ENCODE peak calls at places on chromosomes 7 and 10, in four cellular contexts. K is A549, E is thoracic aorta, X is lower leg skin. D is an unnamed sample.

GRCh38 chr10:101285519-101286070 is 56.3 kb upstream of the LBX1 start:
- DNase-seq in X (no peak), E (no peak), K (no peak), D (no peak)

GRCh38 chr10:992523-993340 is 4.5 kb downstream of the GTPBP4 start:
- DNase-seq in E (no peak), K (no peak), X (no peak), D (no peak)

GRCh38 chr10:109988231-109988630 is 19.6 kb upstream of the ADD3 start:
- DNase-seq in K (no peak), X (no peak), E (no peak), D (no peak)

GRCh38 chr7:154841731-154842331 is 161.1 kb downstream of the PAXIP1 start:
- DNase-seq in X (no peak), E (no peak), K (no peak), D (no peak)

GRCh38 chr7:125406111-125406510 is 476.5 kb upstream of the POT1 start:
- DNase-seq in E (no peak), K (no peak), X (no peak), D (no peak)

GRCh38 chr10:85458274-85458673 is 908.3 kb downstream of the GRID1 start:
- DNase-seq in X (no peak), E (no peak), K (no peak), D (no peak)

GRCh38 chr7:22052221-22052639 is 106.5 kb upstream of the CDCA7L start:
- DNase-seq in K (no peak), E (no peak), X (no peak), D (peak; percentile 38)

GRCh38 chr7:132906193-132906829 is 175.6 kb downstream of the CHCHD3 start:
- DNase-seq in E (no peak), K (no peak), X (no peak), D (no peak)

GRCh38 chr10:76353124-76353851 is 921.9 kb downstream of the LRMDA start:
- DNase-seq in K (no peak), X (no peak), E (no peak), D (no peak)

GRCh38 chr10:16996530-16996964 is 133.1 kb downstream of the CUBN start:
- DNase-seq in K (no peak), X (no peak), E (no peak), D (no peak)

GRCh38 chr7:151351967-151352366 is 10.4 kb downstream of the NUB1 start:
- DNase-seq in X (no peak), K (no peak), E (no peak), D (no peak)

GRCh38 chr7:158258411-158259130 is 329.1 kb downstream of the PTPRN2 start:
- DNase-seq in E (no peak), X (no peak), K (no peak), D (no peak)

GRCh38 chr7:119925890-119926289 is 347.1 kb upstream of the KCND2 start:
- DNase-seq in K (no peak), E (no peak), X (no peak), D (no peak)

GRCh38 chr10:88848499-88848898 is 3.1 kb downstream of the ANKRD22 start:
- DNase-seq in K (peak; percentile 39), X (no peak), E (no peak), D (no peak)

GRCh38 chr10:132158810-132159209 is 27.9 kb upstream of the DPYSL4 start:
- DNase-seq in E (no peak), X (no peak), K (peak; percentile 52), D (no peak)

GRCh38 chr7:120402368-120402767 is 129.4 kb downstream of the KCND2 start:
- DNase-seq in X (no peak), K (no peak), E (no peak), D (no peak)

GRCh38 chr7:14020339-14020900 is 31.0 kb upstream of the ETV1 start:
- DNase-seq in E (no peak), X (no peak), K (no peak), D (no peak)

GRCh38 chr10:131891196-131891928 is 9.4 kb upstream of the PPP2R2D start:
- DNase-seq in E (no peak), K (peak; percentile 46), X (no peak), D (no peak)

GRCh38 chr10:85995791-85996190 is 370.8 kb downstream of the GRID1 start:
- DNase-seq in K (peak; percentile 42), E (no peak), X (no peak), D (no peak)

GRCh38 chr10:117663750-117664149 is 121.2 kb downstream of the EMX2 start:
- DNase-seq in E (no peak), K (peak; percentile 66), X (no peak), D (peak; percentile 95)

GRCh38 chr10:24383681-24384106 is 174.8 kb downstream of the KIAA1217 start:
- DNase-seq in E (peak; percentile 55), X (peak; percentile 95), K (peak; percentile 84), D (peak; percentile 95)

GRCh38 chr7:69845721-69846495 is 247.6 kb downstream of the AUTS2 start:
- DNase-seq in K (no peak), X (no peak), E (no peak), D (no peak)

GRCh38 chr10:102313221-102313896 is 68.0 kb downstream of the GBF1 start:
- DNase-seq in K (no peak), X (no peak), E (no peak), D (no peak)

GRCh38 chr7:75617634-75618234 is 121.0 kb downstream of the HIP1 start:
- DNase-seq in K (peak; percentile 38), E (peak; percentile 22), X (peak; percentile 91), D (no peak)

GRCh38 chr10:100327007-100327700 is 2.9 kb downstream of the PKD2L1 start:
- DNase-seq in E (no peak), K (no peak), X (no peak), D (no peak)

GRCh38 chr7:70542750-70543376 is 589.1 kb upstream of the GALNT17 start:
- DNase-seq in X (no peak), E (no peak), K (no peak), D (no peak)

GRCh38 chr7:44285561-44285960 is 39.8 kb downstream of the CAMK2B start:
- DNase-seq in E (no peak), X (no peak), K (no peak), D (no peak)

GRCh38 chr10:35136263-35136815 is 9.7 kb downstream of the CREM start:
- DNase-seq in K (no peak), E (no peak), X (no peak), D (no peak)
- H3K4me3 ChIP-seq in K (no peak overlapping the region), E (no peak overlapping the region), X (no peak overlapping the region), D (no peak overlapping the region)

GRCh38 chr7:149803551-149804074 is 30.2 kb upstream of the ZNF467 start:
- DNase-seq in X (no peak), K (no peak), E (no peak), D (no peak)
- TF ChIP-seq CTCF in X (no peak), K (no peak), E (no peak), D (no peak)

DNA sequence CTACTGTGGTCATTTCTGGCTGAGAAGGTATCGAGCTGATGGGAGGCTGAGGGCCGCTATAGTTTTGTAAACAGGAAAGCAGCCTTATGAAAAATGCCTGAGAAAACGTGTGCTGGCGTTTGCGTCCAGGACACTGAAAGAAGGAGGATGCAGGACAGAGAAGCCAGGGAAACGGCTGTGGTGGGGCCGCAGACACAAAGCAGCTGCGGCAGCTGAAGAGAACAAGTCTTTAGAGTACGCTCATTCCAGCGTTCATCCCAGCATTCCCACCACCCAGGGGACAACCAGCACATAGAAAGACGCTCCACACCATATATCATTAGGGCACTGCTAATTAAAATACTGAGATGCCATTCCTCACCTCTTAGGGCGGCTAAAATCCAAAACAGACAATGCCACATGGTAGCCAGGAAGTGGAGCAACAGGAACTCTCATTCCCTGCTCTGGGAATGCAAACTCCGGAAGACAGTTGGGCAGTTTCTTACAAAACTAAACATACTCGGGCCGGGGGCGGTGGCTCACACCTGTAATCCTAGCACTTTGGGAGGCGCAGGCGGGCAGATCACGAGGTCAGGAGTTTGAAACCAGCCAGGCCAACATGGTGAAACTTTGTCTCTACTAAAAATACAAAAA is 18.4 kb downstream of the GNA12 start:
- DNase-seq in X (no peak), K (no peak), E (no peak), D (no peak)
- H3K4me3 ChIP-seq in X (no peak overlapping the region), K (no peak overlapping the region), E (no peak overlapping the region), D (no peak overlapping the region)

DNA sequence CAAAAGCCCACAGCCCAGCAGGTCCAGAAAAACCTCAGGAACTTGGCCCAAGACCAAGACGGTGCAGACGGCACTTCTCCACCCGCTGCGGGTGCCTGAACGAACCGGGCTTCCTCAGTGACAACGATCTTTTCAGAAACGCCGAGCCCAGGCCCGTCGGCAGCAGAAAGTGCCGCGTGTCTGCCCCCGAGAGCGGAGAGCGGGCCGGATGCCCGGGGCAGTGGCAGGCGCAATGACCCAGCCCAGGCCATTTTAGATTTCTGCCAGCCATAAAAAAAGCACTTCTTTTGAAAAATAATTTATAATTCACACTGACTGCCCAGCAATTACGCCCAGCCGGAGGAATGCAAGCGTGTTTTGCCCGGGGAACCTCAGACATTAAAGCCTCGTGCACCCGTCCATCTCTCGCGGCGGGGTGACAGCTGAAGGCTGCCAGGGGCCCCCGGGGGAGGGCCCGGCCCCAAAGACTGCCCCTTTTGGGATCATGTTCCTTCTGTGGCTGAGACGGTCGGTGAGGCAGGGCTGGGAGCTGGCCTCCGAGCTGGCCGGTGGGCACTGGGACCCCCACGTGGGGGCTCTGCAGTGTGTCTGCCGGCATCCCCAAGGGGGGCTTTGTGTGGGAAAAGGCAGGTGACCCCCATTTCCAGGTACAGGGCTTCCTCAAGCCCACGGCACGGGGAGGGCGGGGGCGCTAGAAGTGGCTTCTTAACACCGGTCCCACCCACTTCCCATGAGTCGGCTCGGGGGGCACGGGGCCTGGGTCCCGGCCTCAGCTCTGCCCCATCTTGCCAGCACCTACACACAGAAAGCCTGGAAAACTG is 71.3 kb upstream of the PDGFA start:
- DNase-seq in E (no peak), X (no peak), K (no peak), D (no peak)
- TF ChIP-seq CTCF in E (no peak), X (no peak), K (no peak), D (no peak)

GRCh38 chr10:96685297-96685696 is 35.0 kb downstream of the PIK3AP1 start:
- DNase-seq in E (no peak), X (no peak), K (no peak), D (no peak)
- H3K4me3 ChIP-seq in E (no peak overlapping the region), X (no peak overlapping the region), K (no peak overlapping the region), D (no peak overlapping the region)

DNA sequence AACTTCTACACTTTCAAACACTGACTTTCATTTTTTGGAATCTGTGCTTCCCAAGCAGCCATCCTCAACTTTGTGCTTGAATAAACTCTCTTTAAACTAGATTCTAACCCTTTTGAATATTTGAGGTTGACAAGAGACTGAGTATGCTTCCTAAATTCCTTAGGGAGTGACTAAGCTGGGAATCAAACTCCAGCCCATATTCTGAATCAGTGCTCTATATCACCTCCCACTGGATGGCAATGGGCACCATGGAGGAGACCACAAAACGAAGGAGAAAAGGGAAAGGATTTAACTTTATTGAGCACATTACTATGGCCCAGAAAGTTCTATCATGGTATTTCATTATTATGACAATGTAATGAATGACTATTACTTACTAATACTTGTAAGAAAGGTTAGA is 17.2 kb upstream of the SLC26A4 start:
- DNase-seq in E (no peak), X (no peak), K (no peak), D (no peak)
- TF ChIP-seq CTCF in E (no peak), X (no peak), K (no peak), D (peak; percentile 51)

GRCh38 chr10:14584643-14585042 is 190.1 kb downstream of the FAM107B start:
- DNase-seq in E (no peak), K (no peak), X (no peak), D (no peak)

GRCh38 chr10:14587540-14588083 is 187.1 kb downstream of the FAM107B start:
- DNase-seq in K (no peak), X (no peak), E (no peak), D (no peak)

GRCh38 chr10:14586901-14587300 is 187.8 kb downstream of the FAM107B start:
- DNase-seq in K (no peak), E (no peak), X (no peak), D (no peak)

GRCh38 chr10:14585287-14586193 is 189.2 kb downstream of the FAM107B start:
- DNase-seq in E (no peak), K (no peak), X (no peak), D (no peak)

GRCh38 chr10:14588084-14588937 is 186.4 kb downstream of the FAM107B start:
- DNase-seq in K (peak; percentile 76), X (no peak), E (no peak), D (no peak)
- H3K4me3 ChIP-seq in K (peak overlapping the region; percentile 18), X (no peak overlapping the region), E (peak overlapping the region; percentile 51), D (no peak overlapping the region)